ENCODE peak calls at places on chromosomes 7 and 10, in six cellular contexts. J is GM23338, M is astrocyte, I is neural progenitor cell, D is hepatocyte, C is fibroblast of lung. Z is an unnamed sample.

GRCh38 chr7:22635349-22635748 is 91.7 kb upstream of the IL6 start:
- DNase-seq in J (no peak), M (no peak), I (no peak), D (no peak), C (no peak), Z (no peak)

GRCh38 chr10:103598654-103599115 is 105.2 kb downstream of the NEURL1 start:
- DNase-seq in J (peak; percentile 80), M (peak; percentile 35), I (peak; percentile 78), D (peak; percentile 85), C (peak; percentile 84), Z (peak; percentile 67)

GRCh38 chr10:114767101-114767588 is 54.4 kb upstream of the FHIP2A start:
- DNase-seq in J (no peak), M (peak; percentile 65), I (no peak), D (no peak), C (peak; percentile 62), Z (no peak)

GRCh38 chr7:118111347-118111746 is 72.6 kb upstream of the LSM8 start:
- DNase-seq in J (no peak), M (no peak), I (no peak), D (no peak), C (no peak), Z (no peak)

GRCh38 chr7:129774359-129774758 is 162.8 kb downstream of the NRF1 start:
- DNase-seq in J (peak; percentile 60), M (no peak), I (peak; percentile 50), D (no peak), C (no peak), Z (no peak)

GRCh38 chr10:114115661-114116060 is 58.3 kb downstream of the CCDC186 start:
- DNase-seq in J (peak; percentile 4), M (no peak), I (no peak), D (no peak), C (no peak), Z (no peak)

GRCh38 chr7:17557305-17557704 is 258.9 kb downstream of the AHR start:
- DNase-seq in J (no peak), M (peak; percentile 86), I (no peak), D (no peak), C (no peak), Z (no peak)

GRCh38 chr7:94374721-94375120 is 20.0 kb upstream of the COL1A2 start:
- DNase-seq in J (no peak), M (no peak), I (no peak), D (no peak), C (peak; percentile 50), Z (no peak)

GRCh38 chr10:68180490-68180889 is 51.4 kb downstream of the ATOH7 start:
- DNase-seq in J (no peak), M (no peak), I (no peak), D (no peak), C (no peak), Z (no peak)

GRCh38 chr10:5476918-5477525 is 22.3 kb downstream of the CALML5 start:
- DNase-seq in J (peak; percentile 56), M (no peak), I (peak; percentile 47), D (peak; percentile 56), C (no peak), Z (peak; percentile 54)

GRCh38 chr10:129761981-129762956 is 201.8 kb downstream of the EBF3 start:
- DNase-seq in J (no peak), M (no peak), I (peak; percentile 28), D (no peak), C (no peak), Z (no peak)

GRCh38 chr10:78047314-78047891 is 13.7 kb downstream of the RPS24 start:
- DNase-seq in J (peak; percentile 96), M (peak; percentile 63), I (peak; percentile 94), D (peak; percentile 94), C (peak; percentile 88), Z (peak; percentile 75)

GRCh38 chr10:52410916-52411315 is 96.8 kb downstream of the DKK1 start:
- DNase-seq in J (no peak), M (no peak), I (no peak), D (no peak), C (no peak), Z (no peak)

GRCh38 chr7:135277161-135277560 is 43.5 kb downstream of the STRA8 start:
- DNase-seq in J (no peak), M (no peak), I (no peak), D (no peak), C (no peak), Z (no peak)
- TF ChIP-seq EZH2 in J (no peak), M (no peak), I (no peak), D (no peak), C (no peak), Z (no peak)

DNA sequence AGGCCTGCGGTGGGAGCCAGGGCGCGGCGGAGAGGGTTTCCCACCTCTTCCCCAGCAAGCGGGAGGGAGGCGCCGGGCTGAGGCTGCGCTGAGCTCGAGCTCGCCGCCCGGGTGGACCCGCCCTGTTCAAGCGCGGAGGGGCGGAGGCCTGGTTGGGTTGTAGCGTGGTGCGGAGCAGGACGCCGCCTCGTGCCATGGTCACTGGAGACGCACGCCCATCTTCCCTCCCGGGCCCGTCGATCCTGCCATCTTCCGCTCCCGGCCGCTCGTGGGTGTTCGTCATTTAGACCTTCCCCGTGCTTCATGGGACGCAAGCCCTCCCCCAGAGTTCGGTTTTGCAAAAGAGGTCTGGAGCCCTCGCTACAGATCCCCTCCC is 9.3 kb upstream of the EN2 start:
- DNase-seq in J (peak; percentile 71), M (no peak), I (peak; percentile 65), D (no peak), C (no peak), Z (no peak)
- TF ChIP-seq EZH2 in J (no peak), M (peak; percentile 55), I (peak; percentile 85), D (no peak), C (no peak), Z (no peak)

DNA sequence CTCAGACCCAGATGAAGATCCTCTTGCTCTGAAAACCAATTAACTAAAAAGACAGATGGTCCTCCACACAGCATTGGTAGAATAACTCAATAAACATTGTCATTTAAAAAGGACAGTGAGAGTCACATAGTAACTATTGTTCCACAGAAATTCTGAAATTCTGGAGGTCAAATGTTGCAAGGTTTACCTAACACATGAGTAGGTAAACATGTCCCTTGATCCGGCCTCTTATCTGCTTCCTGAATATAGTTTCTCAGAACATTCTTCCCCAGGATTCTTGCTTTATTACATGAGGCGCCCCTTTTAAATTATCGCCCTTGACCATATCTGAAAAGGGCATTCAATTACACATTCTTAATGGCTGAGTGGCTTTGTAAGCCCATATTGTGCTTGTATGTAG is 270.7 kb downstream of the SEMA3D start:
- DNase-seq in J (no peak), M (no peak), I (no peak), D (peak; percentile 33), C (no peak), Z (no peak)
- TF ChIP-seq EZH2 in J (no peak), M (no peak), I (no peak), D (no peak), C (no peak), Z (no peak)

DNA sequence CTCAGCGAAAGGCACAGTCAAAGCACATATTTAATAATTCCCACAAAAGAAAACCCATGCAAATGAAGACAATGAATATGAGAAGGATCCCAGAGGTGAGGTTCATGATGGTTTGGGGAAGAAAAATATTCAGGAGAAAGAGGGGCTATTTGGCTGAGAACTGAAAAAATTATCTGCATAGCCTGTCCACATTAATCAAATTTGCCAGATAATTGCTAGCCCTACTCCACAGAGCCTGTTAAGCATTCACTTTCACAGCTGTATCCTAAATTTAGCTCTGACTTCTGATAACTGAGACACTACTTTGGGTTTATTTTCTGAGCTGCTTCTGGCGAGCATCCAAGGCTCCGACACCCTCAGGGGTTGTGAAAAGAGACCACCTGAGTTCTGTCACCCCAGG is 176.2 kb downstream of the HERPUD2 start:
- DNase-seq in J (no peak), M (no peak), I (no peak), D (no peak), C (no peak), Z (no peak)
- TF ChIP-seq EZH2 in J (no peak), M (no peak), I (no peak), D (no peak), C (no peak), Z (no peak)

Z was measured in K562.